ENCODE peak calls at places on chromosome 3, in eight cellular contexts. L is HCT116, I is hepatocyte, T is GM23338, Z is neural progenitor cell, Y is MM.1S, U is PC-3, O is SK-N-SH. R is an unnamed sample.

GRCh38 chr3:141793476-141794260 is 30.5 kb downstream of the GRK7 start:
- DNase-seq in Y (no peak), Z (peak; percentile 68), T (peak; percentile 87), O (no peak), U (no peak), I (no peak), L (no peak), R (no peak)

GRCh38 chr3:10459954-10460754 is 45.2 kb downstream of the ATP2B2 start:
- DNase-seq in O (no peak), Y (peak; percentile 85), U (peak; percentile 85), L (peak; percentile 62), T (peak; percentile 98), I (peak; percentile 88), Z (peak; percentile 98), R (peak; percentile 86)

GRCh38 chr3:42043116-42043796 is 47.9 kb upstream of the TRAK1 start:
- DNase-seq in U (peak; percentile 24), I (peak; percentile 71), Z (peak; percentile 91), O (peak; percentile 88), T (peak; percentile 94), L (no peak), Y (no peak), R (no peak)

GRCh38 chr3:126572343-126572742 is 13.6 kb upstream of the C3orf22 start:
- DNase-seq in I (no peak), O (no peak), T (no peak), L (no peak), Z (no peak), Y (no peak), U (no peak), R (no peak)

GRCh38 chr3:188956839-188957489 is 214.8 kb upstream of the TPRG1 start:
- DNase-seq in U (peak; percentile 83), O (peak; percentile 22), I (peak; percentile 83), Y (peak; percentile 60), Z (peak; percentile 81), L (peak; percentile 60), T (peak; percentile 89), R (peak; percentile 74)

GRCh38 chr3:182399978-182400737 is 393.1 kb upstream of the ATP11B start:
- DNase-seq in Z (no peak), L (no peak), T (no peak), Y (no peak), O (no peak), I (no peak), U (peak; percentile 26), R (no peak)

GRCh38 chr3:125594581-125595011 is 701 bp downstream of the OSBPL11 start:
- DNase-seq in O (peak; percentile 32), T (peak; percentile 17), L (no peak), U (no peak), I (peak; percentile 37), Y (peak; percentile 13), Z (peak; percentile 53), R (peak; percentile 10)

GRCh38 chr3:188687389-188687788 is 484.4 kb upstream of the TPRG1 start:
- DNase-seq in T (peak; percentile 50), Y (no peak), O (no peak), U (peak; percentile 66), I (no peak), Z (peak; percentile 29), L (no peak), R (no peak)

GRCh38 chr3:39137991-39138803 is 15.2 kb downstream of the CSRNP1 start:
- DNase-seq in Z (no peak), L (no peak), U (no peak), T (no peak), I (no peak), Y (no peak), O (no peak), R (no peak)

GRCh38 chr3:25281041-25281842 is 146.8 kb upstream of the RARB start:
- DNase-seq in Y (no peak), O (no peak), I (no peak), U (no peak), Z (peak; percentile 37), L (no peak), T (no peak), R (no peak)

GRCh38 chr3:10420745-10421475 is 84.5 kb downstream of the ATP2B2 start:
- DNase-seq in Y (no peak), T (no peak), U (no peak), O (no peak), I (no peak), L (no peak), Z (no peak), R (no peak)

GRCh38 chr3:38649500-38650247 is at the start of gene SCN5A:
- DNase-seq in L (no peak), Y (peak; percentile 65), T (peak; percentile 73), O (peak; percentile 94), U (peak; percentile 30), I (peak; percentile 78), Z (peak; percentile 82), R (no peak)

GRCh38 chr3:130783629-130784028 is 37.0 kb upstream of the PIK3R4 start:
- DNase-seq in T (no peak), L (no peak), Y (no peak), U (peak; percentile 5), Z (no peak), I (no peak), O (no peak), R (no peak)

GRCh38 chr3:55434789-55435188 is 52.3 kb downstream of the WNT5A start:
- DNase-seq in Z (peak; percentile 45), Y (peak; percentile 60), L (no peak), O (peak; percentile 14), I (no peak), T (peak; percentile 81), U (peak; percentile 73), R (peak; percentile 71)
- TF ChIP-seq EZH2phosphoT487 in Z (no peak), Y (no peak), L (no peak), O (no peak), I (no peak), T (no peak), U (no peak), R (no peak)

DNA sequence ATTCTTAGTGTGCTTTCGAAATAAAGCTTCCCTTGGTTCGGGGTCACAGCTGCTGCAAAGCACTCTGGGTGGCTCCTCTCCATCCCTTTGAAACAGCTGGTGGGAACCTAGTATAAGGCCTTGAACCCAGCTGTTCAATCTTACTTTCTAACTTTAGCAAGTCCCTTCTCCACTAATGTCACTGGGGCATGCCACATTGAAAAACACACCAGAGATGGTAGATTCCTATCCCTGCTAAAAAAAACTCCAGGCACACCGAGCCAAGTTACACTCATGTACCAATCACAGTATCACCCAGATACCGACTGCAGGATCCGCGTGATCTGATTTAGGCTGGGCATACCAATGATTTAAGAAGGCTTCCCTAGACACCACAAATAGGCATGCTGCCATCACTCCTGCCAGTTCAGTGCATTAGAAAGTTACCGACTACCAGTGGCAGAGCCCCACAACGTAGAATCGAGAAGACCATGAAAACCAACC is 65.0 kb downstream of the WWTR1 start:
- DNase-seq in I (no peak), L (no peak), Z (peak; percentile 31), O (no peak), T (no peak), U (no peak), Y (no peak), R (no peak)
- TF ChIP-seq CTCF in I (no peak), L (no peak), Z (no peak), O (no peak), T (no peak), U (no peak), Y (no peak), R (no peak)

GRCh38 chr3:136716629-136717028 is 35.5 kb downstream of the STAG1 start:
- DNase-seq in U (no peak), L (no peak), Y (no peak), T (no peak), O (no peak), I (no peak), Z (no peak), R (no peak)

GRCh38 chr3:136708339-136708985 is 43.7 kb downstream of the STAG1 start:
- DNase-seq in Z (no peak), I (no peak), L (no peak), O (no peak), T (no peak), Y (no peak), U (no peak), R (no peak)

GRCh38 chr3:136711277-136711676 is 40.9 kb downstream of the STAG1 start:
- DNase-seq in U (no peak), I (no peak), O (no peak), L (no peak), Z (no peak), Y (no peak), T (no peak), R (no peak)

DNA sequence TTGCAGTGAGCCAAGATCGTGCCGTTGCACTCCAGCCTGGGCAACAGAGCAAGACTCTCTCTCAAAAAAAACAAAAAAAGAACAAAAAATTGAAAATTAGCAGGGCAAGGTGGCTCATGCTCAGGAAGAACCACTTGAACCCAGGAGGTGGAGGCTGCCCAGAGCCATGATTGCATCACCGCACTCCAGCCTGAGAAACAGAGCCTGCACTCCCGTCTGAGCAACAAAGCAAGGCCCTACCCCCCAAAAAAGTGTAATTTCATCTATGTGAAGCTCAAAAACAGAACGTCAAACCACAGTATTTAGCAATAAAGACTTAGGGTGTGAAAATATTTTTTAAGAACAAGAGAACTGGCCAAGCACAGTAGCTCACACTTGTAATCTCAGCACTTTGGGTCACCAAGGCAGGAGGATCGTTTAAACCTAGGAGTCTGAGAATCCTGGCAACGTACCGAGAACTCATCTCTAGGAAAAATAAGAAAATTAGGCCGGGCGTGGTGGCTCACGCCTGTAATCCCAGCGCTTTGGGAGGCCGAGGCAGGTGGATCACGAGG is 38.1 kb downstream of the STAG1 start:
- DNase-seq in O (no peak), T (no peak), I (no peak), U (no peak), Z (no peak), Y (no peak), L (no peak), R (no peak)
- TF ChIP-seq EZH2phosphoT487 in O (no peak), T (no peak), I (no peak), U (no peak), Z (no peak), Y (no peak), L (no peak), R (no peak)

GRCh38 chr3:62922326-62922725 is 47.1 kb upstream of the CADPS start:
- DNase-seq in Y (no peak), T (no peak), U (peak; percentile 3), L (no peak), O (no peak), I (no peak), Z (no peak), R (no peak)

GRCh38 chr3:62923092-62923491 is 47.9 kb upstream of the CADPS start:
- DNase-seq in T (no peak), L (no peak), Z (no peak), U (no peak), Y (no peak), O (no peak), I (peak; percentile 53), R (no peak)

GRCh38 chr3:62928256-62928655 is 53.0 kb upstream of the CADPS start:
- DNase-seq in Y (no peak), Z (no peak), U (no peak), T (no peak), L (no peak), I (no peak), O (no peak), R (no peak)

DNA sequence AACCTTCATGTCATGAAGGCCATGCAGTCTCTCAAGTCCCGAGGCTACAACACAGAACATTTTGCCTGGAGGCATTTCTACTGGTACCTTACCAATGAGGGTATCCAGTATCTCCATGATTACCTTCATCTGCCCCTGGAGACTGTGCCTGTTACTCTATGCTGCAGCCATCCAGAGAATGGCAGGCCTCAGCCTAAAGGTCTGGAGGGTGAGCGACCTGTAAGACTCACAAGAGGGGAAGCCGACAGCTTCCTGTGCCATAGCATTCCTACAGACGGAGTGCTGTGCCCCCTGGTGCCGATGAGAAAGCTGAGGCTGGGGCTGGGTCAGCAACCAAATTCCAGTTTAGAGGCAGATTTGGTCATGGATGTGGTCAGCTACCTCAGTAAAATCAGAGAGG is 51.3 kb upstream of the CADPS start:
- DNase-seq in L (no peak), U (no peak), I (no peak), Z (peak; percentile 69), Y (no peak), T (peak; percentile 85), O (no peak), R (no peak)
- TF ChIP-seq CTCF in L (no peak), U (no peak), I (no peak), Z (peak; percentile 50), Y (no peak), T (peak; percentile 89), O (no peak), R (no peak)